ENCODE peak calls at places on chromosomes 2 and 18, in nine cellular contexts. O, C, M, I, N, G, P, L and K are unnamed samples.
A peak's percentile ranks its signal among the peaks of the same experiment; 100 is the strongest.

GRCh38 chr2:14517731-14518130 is 114.8 kb upstream of the LRATD1 start:
- DNase-seq in O (no peak), C (no peak), M (no peak), I (no peak), N (no peak), G (no peak), P (no peak), L (no peak), K (no peak)

GRCh38 chr2:128584296-128584900 is 265.7 kb upstream of the HS6ST1 start:
- DNase-seq in O (no peak), C (no peak), M (no peak), I (no peak), N (no peak), G (no peak), P (no peak), L (peak; percentile 85), K (no peak)

GRCh38 chr2:3266727-3267548 is 110.7 kb downstream of the EIPR1 start:
- DNase-seq in O (peak; percentile 13), C (peak; percentile 38), M (no peak), I (no peak), N (no peak), G (no peak), P (no peak), L (no peak), K (no peak)

GRCh38 chr2:231929961-231930600 is 3.9 kb upstream of the NPPC start:
- DNase-seq in O (peak; percentile 76), C (no peak), M (peak; percentile 43), I (no peak), N (peak; percentile 80), G (peak; percentile 29), P (no peak), L (no peak), K (peak; percentile 73)

GRCh38 chr2:175111200-175111657 is 56.8 kb downstream of the ATF2 start:
- DNase-seq in O (no peak), C (peak; percentile 46), M (peak; percentile 16), I (no peak), N (no peak), G (no peak), P (peak; percentile 22), L (peak; percentile 6), K (no peak)

GRCh38 chr2:215982465-215982875 is 30.9 kb downstream of the MREG start:
- DNase-seq in O (no peak), C (no peak), M (peak; percentile 84), I (no peak), N (no peak), G (peak; percentile 67), P (no peak), L (peak; percentile 30), K (no peak)

GRCh38 chr2:170923799-170924198 is 5.3 kb upstream of the GORASP2 start:
- DNase-seq in O (no peak), C (no peak), M (no peak), I (no peak), N (no peak), G (no peak), P (no peak), L (no peak), K (no peak)

GRCh38 chr2:21413082-21413481 is 289.3 kb downstream of the TDRD15 start:
- DNase-seq in O (no peak), C (no peak), M (no peak), I (no peak), N (no peak), G (no peak), P (no peak), L (no peak), K (no peak)

GRCh38 chr18:58045265-58046086 is 1.4 kb downstream of the NEDD4L start:
- DNase-seq in O (peak; percentile 74), C (peak; percentile 35), M (no peak), I (peak; percentile 90), N (no peak), G (peak; percentile 71), P (peak; percentile 11), L (no peak), K (peak; percentile 8)

GRCh38 chr2:144322379-144322778 is 197.5 kb downstream of the ZEB2 start:
- DNase-seq in O (no peak), C (no peak), M (no peak), I (no peak), N (no peak), G (no peak), P (no peak), L (peak; percentile 65), K (no peak)

GRCh38 chr2:181203916-181204315 is 223.5 kb downstream of the UBE2E3 start:
- DNase-seq in O (no peak), C (no peak), M (no peak), I (no peak), N (no peak), G (no peak), P (no peak), L (peak; percentile 31), K (no peak)

GRCh38 chr18:50870138-50870845 is 8.6 kb upstream of the ME2 start:
- DNase-seq in O (no peak), C (no peak), M (no peak), I (peak; percentile 66), N (no peak), G (peak; percentile 64), P (no peak), L (no peak), K (no peak)